ENCODE peak calls at places on chromosomes 2 and 18, in six cellular contexts. L, W, K, C, Q and N are unnamed samples.

GRCh38 chr2:55119711-55120487 is 69.6 kb upstream of the RTN4 start:
- DNase-seq in L (no peak), W (no peak), K (no peak), C (peak), Q (no peak), N (no peak)

GRCh38 chr2:151258121-151258520 is 3.5 kb downstream of the RBM43 start:
- DNase-seq in L (no peak), W (peak), K (no peak), C (no peak), Q (no peak), N (no peak)

GRCh38 chr2:219104107-219105050 is 43.7 kb upstream of the IHH start:
- DNase-seq in L (peak), W (peak), K (no peak), C (peak), Q (peak), N (no peak)

GRCh38 chr2:64765160-64765805 is 111.6 kb upstream of the SERTAD2 start:
- DNase-seq in L (no peak), W (no peak), K (no peak), C (no peak), Q (no peak), N (no peak)

GRCh38 chr2:240874715-240875227 is 6.1 kb downstream of the AGXT start:
- DNase-seq in L (no peak), W (no peak), K (no peak), C (no peak), Q (no peak), N (no peak)

GRCh38 chr2:157789933-157790511 is 86.1 kb downstream of the ACVR1 start:
- DNase-seq in L (no peak), W (no peak), K (no peak), C (no peak), Q (no peak), N (peak)

GRCh38 chr2:120254178-120254577 is 1.5 kb downstream of the RALB start:
- DNase-seq in L (no peak), W (peak), K (no peak), C (no peak), Q (no peak), N (no peak)

GRCh38 chr2:141871913-141872634 is 258.7 kb downstream of the LRP1B start:
- DNase-seq in L (no peak), W (no peak), K (no peak), C (no peak), Q (peak), N (no peak)

GRCh38 chr2:62435720-62436119 is 70.3 kb downstream of the TMEM17 start:
- DNase-seq in L (peak), W (no peak), K (no peak), C (no peak), Q (no peak), N (no peak)

GRCh38 chr2:144426981-144427479 is 92.9 kb downstream of the ZEB2 start:
- DNase-seq in L (no peak), W (peak), K (no peak), C (no peak), Q (no peak), N (no peak)

GRCh38 chr18:49529596-49529995 is 32.3 kb upstream of the LIPG start:
- DNase-seq in L (no peak), W (no peak), K (no peak), C (peak), Q (no peak), N (no peak)

GRCh38 chr2:106869512-106870276 is 16.3 kb downstream of the ST6GAL2 start:
- DNase-seq in L (no peak), W (no peak), K (no peak), C (peak), Q (peak), N (no peak)

GRCh38 chr18:21386523-21387240 is 144.7 kb downstream of the GREB1L start:
- DNase-seq in L (no peak), W (no peak), K (no peak), C (peak), Q (peak), N (no peak)

GRCh38 chr2:99448556-99448955 is 41.3 kb downstream of the REV1 start:
- DNase-seq in L (no peak), W (peak), K (no peak), C (no peak), Q (no peak), N (no peak)

GRCh38 chr2:181070119-181070833 is 89.9 kb downstream of the UBE2E3 start:
- DNase-seq in L (no peak), W (peak), K (no peak), C (no peak), Q (no peak), N (no peak)

GRCh38 chr2:200189964-200190363 is 116.5 kb upstream of the SPATS2L start:
- DNase-seq in L (no peak), W (no peak), K (no peak), C (no peak), Q (no peak), N (no peak)

GRCh38 chr2:27932396-27932795 is 41.9 kb downstream of the BABAM2 start:
- DNase-seq in L (no peak), W (peak), K (no peak), C (no peak), Q (no peak), N (no peak)

GRCh38 chr2:86301010-86301409 is 36.4 kb downstream of the REEP1 start:
- DNase-seq in L (no peak), W (no peak), K (no peak), C (no peak), Q (no peak), N (no peak)

GRCh38 chr2:127175821-127176354 is 44.2 kb downstream of the CYP27C1 start:
- DNase-seq in L (no peak), W (peak), K (no peak), C (peak), Q (no peak), N (peak)